ENCODE peak calls at places on chromosomes 12 and 14, in seven cellular contexts. O, S, J, W, Q, D and R are unnamed samples.
A peak's percentile ranks its signal among the peaks of the same experiment; 100 is the strongest.

GRCh38 chr12:131847456-131847855 is 19.3 kb downstream of the MMP17 start:
- DNase-seq in O (no peak), S (no peak), J (no peak), W (no peak), Q (no peak), D (no peak), R (no peak)

GRCh38 chr12:93518725-93519124 is 51.4 kb downstream of the MRPL42 start:
- DNase-seq in O (no peak), S (no peak), J (no peak), W (no peak), Q (no peak), D (no peak), R (no peak)

GRCh38 chr14:90017371-90017770 is 44.4 kb upstream of the KCNK13 start:
- DNase-seq in O (no peak), S (no peak), J (no peak), W (no peak), Q (no peak), D (no peak), R (no peak)

GRCh38 chr14:96380735-96381134 is 11.2 kb upstream of the AK7 start:
- DNase-seq in O (no peak), S (no peak), J (no peak), W (no peak), Q (peak; percentile 62), D (no peak), R (no peak)

GRCh38 chr12:79710707-79711483 is 20.1 kb upstream of the PAWR start:
- DNase-seq in O (no peak), S (no peak), J (no peak), W (no peak), Q (no peak), D (no peak), R (no peak)

GRCh38 chr14:20610002-20610765 is 19.0 kb upstream of the RNASE12 start:
- DNase-seq in O (no peak), S (peak; percentile 66), J (peak; percentile 73), W (no peak), Q (no peak), D (peak; percentile 81), R (peak; percentile 72)

GRCh38 chr14:105852378-105853088 is 326.1 kb downstream of the TMEM121 start:
- DNase-seq in O (no peak), S (peak; percentile 47), J (no peak), W (no peak), Q (no peak), D (no peak), R (no peak)

GRCh38 chr12:13275366-13275765 is 78.8 kb downstream of the EMP1 start:
- DNase-seq in O (no peak), S (no peak), J (no peak), W (no peak), Q (no peak), D (no peak), R (no peak)

GRCh38 chr14:74754157-74754556 is 9.0 kb upstream of the YLPM1 start:
- DNase-seq in O (no peak), S (no peak), J (no peak), W (no peak), Q (no peak), D (no peak), R (no peak)

GRCh38 chr12:116657921-116658495 is 79.9 kb downstream of the SPRING1 start:
- DNase-seq in O (no peak), S (no peak), J (no peak), W (no peak), Q (no peak), D (no peak), R (no peak)

GRCh38 chr12:13727707-13728147 is 253.7 kb downstream of the GRIN2B start:
- DNase-seq in O (no peak), S (no peak), J (no peak), W (no peak), Q (no peak), D (no peak), R (no peak)

GRCh38 chr12:2958432-2959193 is 584 bp upstream of the TEAD4 start:
- DNase-seq in O (peak; percentile 33), S (peak; percentile 89), J (peak; percentile 90), W (no peak), Q (no peak), D (peak; percentile 69), R (no peak)

GRCh38 chr14:30362369-30363218 is 196.4 kb upstream of the G2E3 start:
- DNase-seq in O (no peak), S (no peak), J (no peak), W (no peak), Q (no peak), D (no peak), R (no peak)

GRCh38 chr14:64910847-64911495 is 3.3 kb upstream of the CHURC1 start:
- DNase-seq in O (peak; percentile 39), S (peak; percentile 35), J (no peak), W (no peak), Q (no peak), D (peak; percentile 19), R (no peak)

GRCh38 chr12:39763894-39764176 is 144.2 kb upstream of the ABCD2 start:
- DNase-seq in O (no peak), S (no peak), J (no peak), W (no peak), Q (no peak), D (no peak), R (no peak)

GRCh38 chr12:31201382-31201781 is 124.6 kb downstream of the SINHCAF start:
- DNase-seq in O (no peak), S (no peak), J (no peak), W (no peak), Q (no peak), D (no peak), R (no peak)

GRCh38 chr12:49698619-49699545 is 8.3 kb downstream of the FMNL3 start:
- DNase-seq in O (no peak), S (no peak), J (peak; percentile 36), W (peak; percentile 67), Q (peak; percentile 91), D (no peak), R (no peak)

GRCh38 chr14:37179896-37180502 is 7.6 kb upstream of the SLC25A21 start:
- DNase-seq in O (no peak), S (no peak), J (no peak), W (no peak), Q (no peak), D (no peak), R (no peak)

GRCh38 chr12:51403159-51403558 is 12.0 kb upstream of the GALNT6 start:
- DNase-seq in O (no peak), S (no peak), J (no peak), W (no peak), Q (no peak), D (no peak), R (no peak)

GRCh38 chr12:113486722-113487121 is 15.1 kb upstream of the LHX5 start:
- DNase-seq in O (no peak), S (no peak), J (no peak), W (no peak), Q (no peak), D (no peak), R (no peak)

GRCh38 chr12:116277393-116278258 is at the start of gene MED13L:
- DNase-seq in O (peak; percentile 57), S (peak; percentile 99), J (peak; percentile 98), W (peak; percentile 47), Q (no peak), D (peak; percentile 64), R (no peak)

GRCh38 chr12:50505386-50505827 is 622 bp downstream of the DIP2B start:
- DNase-seq in O (no peak), S (peak; percentile 64), J (peak; percentile 26), W (no peak), Q (no peak), D (no peak), R (no peak)

GRCh38 chr12:116538076-116538591 is 21.0 kb upstream of the MAP1LC3B2 start:
- DNase-seq in O (no peak), S (no peak), J (no peak), W (no peak), Q (peak; percentile 68), D (no peak), R (no peak)

GRCh38 chr14:22838631-22839041 is 2.3 kb downstream of the MMP14 start:
- DNase-seq in O (no peak), S (no peak), J (no peak), W (no peak), Q (no peak), D (no peak), R (no peak)

GRCh38 chr12:8026282-8026637 is 6.3 kb upstream of the FOXJ2 start:
- DNase-seq in O (no peak), S (no peak), J (no peak), W (no peak), Q (no peak), D (no peak), R (no peak)

GRCh38 chr14:80468331-80469122 is 257.2 kb upstream of the DIO2 start:
- DNase-seq in O (no peak), S (no peak), J (no peak), W (no peak), Q (no peak), D (peak; percentile 99), R (no peak)

GRCh38 chr14:56514663-56515371 is 64.8 kb upstream of the TMEM260 start:
- DNase-seq in O (no peak), S (no peak), J (peak; percentile 4), W (no peak), Q (no peak), D (no peak), R (no peak)
- TF ChIP-seq SIN3A in O (no peak), S (no peak), J (no peak), W (no peak), Q (no peak), D (no peak), R (no peak)

GRCh38 chr14:60838601-60839000 is 104.0 kb downstream of the MNAT1 start:
- DNase-seq in O (no peak), S (no peak), J (no peak), W (no peak), Q (no peak), D (no peak), R (no peak)
- TF ChIP-seq SIN3A in O (no peak), S (no peak), J (no peak), W (no peak), Q (no peak), D (no peak), R (no peak)

GRCh38 chr12:22282283-22282682 is 52.2 kb downstream of the ST8SIA1 start:
- DNase-seq in O (no peak), S (no peak), J (no peak), W (no peak), Q (no peak), D (no peak), R (no peak)
- TF ChIP-seq SIN3A in O (no peak), S (no peak), J (no peak), W (no peak), Q (no peak), D (no peak), R (no peak)

GRCh38 chr12:61821381-61821780 is 438.8 kb upstream of the USP15 start:
- DNase-seq in O (no peak), S (no peak), J (no peak), W (no peak), Q (no peak), D (no peak), R (no peak)
- TF ChIP-seq SIN3A in O (no peak), S (no peak), J (no peak), W (no peak), Q (no peak), D (no peak), R (no peak)